ENCODE peak calls at places on chromosomes 3 and 15, in seven cellular contexts. R is IMR-90; A is mesothelial cell of epicardium; K is islet precursor cell; Q is GM03348; O is COR-L47; C is activated CD8-positive, alpha-beta memory T cell treated with anti-CD3 and anti-CD28 coated beads for 24 hours. H is an unnamed sample.

GRCh38 chr15:25596644-25597562 is 158.1 kb upstream of the UBE3A start:
- DNase-seq in R (no peak), A (no peak), K (peak), Q (peak), O (no peak), C (no peak), H (no peak)

GRCh38 chr3:158105710-158106438 is at the start of gene SHOX2:
- DNase-seq in R (peak), A (peak), K (peak), Q (peak), O (no peak), C (peak), H (no peak)

GRCh38 chr3:88150371-88150770 is 612 bp downstream of the C3orf38 start:
- DNase-seq in R (no peak), A (no peak), K (no peak), Q (peak), O (no peak), C (no peak), H (peak)

GRCh38 chr3:192914873-192915272 is 2.8 kb downstream of the MB21D2 start:
- DNase-seq in R (no peak), A (no peak), K (no peak), Q (no peak), O (no peak), C (no peak), H (no peak)

GRCh38 chr15:32928876-32929275 is 211.1 kb downstream of the GREM1 start:
- DNase-seq in R (no peak), A (no peak), K (no peak), Q (no peak), O (no peak), C (no peak), H (no peak)

GRCh38 chr3:9028134-9028533 is 64.9 kb upstream of the RAD18 start:
- DNase-seq in R (peak), A (peak), K (no peak), Q (peak), O (peak), C (no peak), H (no peak)

GRCh38 chr15:100043732-100044131 is 298.0 kb downstream of the ADAMTS17 start:
- DNase-seq in R (no peak), A (no peak), K (no peak), Q (no peak), O (no peak), C (no peak), H (no peak)

GRCh38 chr15:75089781-75090734 is 66.7 kb downstream of the PPCDC start:
- DNase-seq in R (no peak), A (no peak), K (no peak), Q (no peak), O (no peak), C (no peak), H (no peak)

GRCh38 chr3:140050977-140051957 is 116.3 kb downstream of the CLSTN2 start:
- DNase-seq in R (no peak), A (no peak), K (no peak), Q (peak), O (no peak), C (no peak), H (no peak)

GRCh38 chr3:127475364-127475763 is 115.2 kb downstream of the TPRA1 start:
- DNase-seq in R (no peak), A (no peak), K (no peak), Q (no peak), O (no peak), C (no peak), H (no peak)

GRCh38 chr3:117059054-117059989 is 349.7 kb downstream of the TUSC7 start:
- DNase-seq in R (peak), A (no peak), K (no peak), Q (peak), O (peak), C (no peak), H (no peak)

GRCh38 chr3:134802428-134803050 is 7.5 kb downstream of the EPHB1 start:
- DNase-seq in R (no peak), A (no peak), K (no peak), Q (no peak), O (no peak), C (no peak), H (no peak)

GRCh38 chr3:134313839-134314587 is 60.2 kb downstream of the AMOTL2 start:
- DNase-seq in R (no peak), A (no peak), K (peak), Q (no peak), O (no peak), C (peak), H (no peak)

GRCh38 chr15:94265009-94265408 is 33.6 kb downstream of the MCTP2 start:
- DNase-seq in R (peak), A (no peak), K (no peak), Q (no peak), O (no peak), C (no peak), H (no peak)

GRCh38 chr3:149395107-149396089 is 17.9 kb upstream of the TM4SF1 start:
- DNase-seq in R (peak), A (no peak), K (no peak), Q (no peak), O (peak), C (no peak), H (no peak)

GRCh38 chr15:45943255-45943654 is 308.4 kb downstream of the SQOR start:
- DNase-seq in R (no peak), A (no peak), K (no peak), Q (no peak), O (no peak), C (no peak), H (no peak)

GRCh38 chr3:112437146-112438022 is 61.9 kb downstream of the BTLA start:
- DNase-seq in R (peak), A (no peak), K (no peak), Q (peak), O (peak), C (no peak), H (peak)

GRCh38 chr3:124063168-124063909 is 71.4 kb upstream of the ROPN1 start:
- DNase-seq in R (peak), A (no peak), K (no peak), Q (no peak), O (no peak), C (no peak), H (no peak)

GRCh38 chr3:122488262-122488973 is 26.3 kb downstream of the KPNA1 start:
- DNase-seq in R (no peak), A (no peak), K (no peak), Q (no peak), O (no peak), C (no peak), H (no peak)

GRCh38 chr3:62888180-62888579 is 13.0 kb upstream of the CADPS start:
- DNase-seq in R (no peak), A (no peak), K (peak), Q (no peak), O (no peak), C (no peak), H (no peak)